ENCODE peak calls at places on chromosomes 12 and 14, in nine cellular contexts. Y, K, D, P, M, G, H, T and V are unnamed samples.

GRCh38 chr12:31752450-31752849 is 23.6 kb upstream of the AMN1 start:
- DNase-seq in Y (no peak), K (no peak), D (no peak), P (no peak), M (no peak), G (no peak), H (no peak), T (no peak), V (no peak)

GRCh38 chr12:129096968-129097367 is 243.7 kb downstream of the GLT1D1 start:
- DNase-seq in Y (no peak), K (no peak), D (no peak), P (no peak), M (no peak), G (no peak), H (no peak), T (no peak), V (no peak)

GRCh38 chr12:106309671-106310313 is 7.3 kb downstream of the TCP11L2 start:
- DNase-seq in Y (peak; percentile 34), K (peak; percentile 55), D (peak; percentile 52), P (no peak), M (no peak), G (no peak), H (no peak), T (peak; percentile 50), V (peak; percentile 51)

GRCh38 chr12:18998343-18999270 is 130.9 kb upstream of the PLEKHA5 start:
- DNase-seq in Y (peak; percentile 88), K (peak; percentile 10), D (no peak), P (no peak), M (no peak), G (no peak), H (no peak), T (peak; percentile 24), V (peak; percentile 79)

GRCh38 chr12:46950116-46950515 is 124.3 kb upstream of the SLC38A4 start:
- DNase-seq in Y (no peak), K (no peak), D (no peak), P (no peak), M (no peak), G (no peak), H (no peak), T (no peak), V (peak; percentile 91)

GRCh38 chr12:48972213-48973021 is 882 bp upstream of the WNT10B start:
- DNase-seq in Y (no peak), K (no peak), D (no peak), P (no peak), M (no peak), G (no peak), H (no peak), T (no peak), V (peak; percentile 79)

GRCh38 chr14:103753809-103754208 is 38.2 kb downstream of the ZFYVE21 start:
- DNase-seq in Y (no peak), K (no peak), D (no peak), P (no peak), M (no peak), G (no peak), H (no peak), T (no peak), V (no peak)

GRCh38 chr12:1130571-1130970 is 139.5 kb downstream of the ERC1 start:
- DNase-seq in Y (no peak), K (no peak), D (no peak), P (no peak), M (no peak), G (no peak), H (no peak), T (no peak), V (no peak)

GRCh38 chr12:105319691-105320209 is 10.7 kb upstream of the C12orf75 start:
- DNase-seq in Y (no peak), K (no peak), D (no peak), P (no peak), M (no peak), G (peak; percentile 23), H (no peak), T (no peak), V (no peak)

GRCh38 chr12:117118838-117119591 is 19.8 kb upstream of the TESC start:
- DNase-seq in Y (no peak), K (no peak), D (no peak), P (no peak), M (no peak), G (no peak), H (peak; percentile 54), T (no peak), V (no peak)

GRCh38 chr12:110744176-110744575 is 1.5 kb upstream of the PPP1CC start:
- DNase-seq in Y (peak; percentile 78), K (no peak), D (peak; percentile 52), P (no peak), M (no peak), G (no peak), H (no peak), T (no peak), V (peak; percentile 74)

GRCh38 chr12:120397827-120398563 is 29.0 kb upstream of the MSI1 start:
- DNase-seq in Y (no peak), K (no peak), D (no peak), P (no peak), M (no peak), G (no peak), H (no peak), T (no peak), V (no peak)

GRCh38 chr12:116876151-116876869 is 4.9 kb downstream of the HRK start:
- DNase-seq in Y (no peak), K (no peak), D (no peak), P (no peak), M (no peak), G (no peak), H (no peak), T (no peak), V (no peak)

GRCh38 chr14:60221441-60221840 is 27.6 kb upstream of the PPM1A start:
- DNase-seq in Y (no peak), K (no peak), D (no peak), P (no peak), M (no peak), G (no peak), H (no peak), T (no peak), V (no peak)